ENCODE peak calls at places on chromosomes 11 and 22, in five cellular contexts. F, O, B, S and V are unnamed samples.

GRCh38 chr11:66221012-66221411 is 47.4 kb upstream of the RAB1B start:
- DNase-seq in F (no peak), O (no peak), B (no peak), S (no peak), V (no peak)

GRCh38 chr11:13776134-13776815 is 107.8 kb downstream of the FAR1 start:
- DNase-seq in F (no peak), O (no peak), B (no peak), S (no peak), V (peak)

GRCh38 chr11:131977854-131978253 is 607.4 kb downstream of the NTM start:
- DNase-seq in F (no peak), O (no peak), B (no peak), S (peak), V (no peak)

GRCh38 chr11:79708319-79708928 is 267.6 kb upstream of the TENM4 start:
- DNase-seq in F (no peak), O (no peak), B (peak), S (peak), V (no peak)

GRCh38 chr11:73077454-73077853 is 64.7 kb downstream of the FCHSD2 start:
- DNase-seq in F (no peak), O (no peak), B (no peak), S (peak), V (no peak)

GRCh38 chr11:2089536-2090165 is 49.5 kb downstream of the IGF2 start:
- DNase-seq in F (peak), O (no peak), B (peak), S (peak), V (no peak)

GRCh38 chr11:117230981-117231636 is 764 bp downstream of the PCSK7 start:
- DNase-seq in F (no peak), O (no peak), B (peak), S (no peak), V (no peak)

GRCh38 chr22:50568626-50569025 is 5.9 kb upstream of the SYCE3 start:
- DNase-seq in F (no peak), O (no peak), B (peak), S (no peak), V (no peak)

GRCh38 chr11:22199243-22199642 is 6.4 kb downstream of the ANO5 start:
- DNase-seq in F (no peak), O (no peak), B (no peak), S (no peak), V (no peak)

GRCh38 chr22:26360169-26360885 is 68.7 kb upstream of the ASPHD2 start:
- DNase-seq in F (peak), O (no peak), B (peak), S (peak), V (peak)

GRCh38 chr11:79200398-79201070 is 240.3 kb downstream of the TENM4 start:
- DNase-seq in F (no peak), O (no peak), B (no peak), S (peak), V (no peak)

GRCh38 chr11:114321621-114322257 is 25.5 kb downstream of the NNMT start:
- DNase-seq in F (no peak), O (no peak), B (no peak), S (peak), V (no peak)

GRCh38 chr22:48352086-48352911 is 1475.4 kb downstream of the BRD1 start:
- DNase-seq in F (no peak), O (no peak), B (no peak), S (no peak), V (no peak)

GRCh38 chr11:71463331-71464211 is 10.6 kb downstream of the NADSYN1 start:
- DNase-seq in F (no peak), O (no peak), B (no peak), S (no peak), V (no peak)

GRCh38 chr22:48756146-48757111 is 1071.2 kb downstream of the BRD1 start:
- DNase-seq in F (no peak), O (no peak), B (no peak), S (no peak), V (no peak)